ENCODE peak calls at places on chromosomes 3 and 15, in six cellular contexts. M, C, K, J, H and S are unnamed samples.

GRCh38 chr15:89293012-89293411 is 41.6 kb downstream of the POLG start:
- DNase-seq in M (no peak), C (no peak), K (no peak), J (no peak), H (no peak), S (no peak)

GRCh38 chr15:101009176-101009575 is 90.0 kb downstream of the LRRK1 start:
- DNase-seq in M (no peak), C (no peak), K (no peak), J (no peak), H (no peak), S (no peak)

GRCh38 chr3:39937874-39938273 is 128.5 kb downstream of the MYRIP start:
- DNase-seq in M (no peak), C (no peak), K (no peak), J (no peak), H (no peak), S (no peak)

GRCh38 chr15:78766041-78766440 is 45.2 kb downstream of the ADAMTS7 start:
- DNase-seq in M (no peak), C (no peak), K (peak), J (no peak), H (no peak), S (no peak)

GRCh38 chr15:89802231-89802928 is 12.3 kb downstream of the ANPEP start:
- DNase-seq in M (no peak), C (no peak), K (no peak), J (no peak), H (no peak), S (no peak)

GRCh38 chr3:126125341-126125740 is 41.4 kb upstream of the SLC41A3 start:
- DNase-seq in M (no peak), C (no peak), K (peak), J (no peak), H (no peak), S (no peak)

GRCh38 chr15:43150171-43150929 is 17.0 kb downstream of the TMEM62 start:
- DNase-seq in M (peak), C (peak), K (no peak), J (peak), H (peak), S (peak)

GRCh38 chr3:27209595-27210264 is 159.5 kb downstream of the NEK10 start:
- DNase-seq in M (no peak), C (no peak), K (no peak), J (no peak), H (no peak), S (no peak)

GRCh38 chr3:62007036-62007435 is 366.3 kb downstream of the FEZF2 start:
- DNase-seq in M (no peak), C (peak), K (no peak), J (peak), H (no peak), S (no peak)

GRCh38 chr3:157166559-157166958 is 6.6 kb upstream of the CCNL1 start:
- DNase-seq in M (no peak), C (no peak), K (no peak), J (no peak), H (no peak), S (no peak)

DNA sequence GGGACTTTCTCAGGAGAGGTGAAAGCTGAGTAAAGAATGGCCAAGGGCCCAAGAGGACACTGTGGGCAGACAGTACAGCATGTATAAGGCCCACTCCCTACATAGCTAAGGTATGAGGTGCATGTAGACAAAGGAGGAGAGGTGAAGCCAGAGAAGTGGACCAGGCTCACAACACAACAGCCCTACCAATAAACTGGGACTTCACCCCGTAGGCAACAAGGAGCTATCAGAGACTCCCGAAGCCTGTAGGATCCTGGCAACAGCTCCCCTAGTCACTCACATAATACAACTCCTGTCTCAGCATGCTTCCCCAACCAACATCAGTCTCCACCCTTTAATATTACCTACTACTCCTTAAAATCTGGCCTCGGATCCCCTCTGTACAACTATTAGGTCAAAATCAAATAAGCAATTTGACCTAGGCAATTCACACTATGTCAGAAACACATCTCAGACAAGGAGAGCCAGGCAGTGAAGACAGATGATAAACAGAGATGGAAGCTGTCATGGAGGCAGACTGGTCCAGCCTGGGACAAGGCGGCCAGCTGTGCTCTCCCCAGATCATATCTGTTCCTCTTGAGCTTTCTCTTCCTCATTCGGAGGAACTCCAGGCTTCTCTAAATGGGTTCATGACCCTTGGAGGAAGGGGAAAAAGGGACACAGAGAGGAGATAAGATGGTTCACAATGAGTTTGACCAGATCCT is 1.4 kb downstream of the XXYLT1 start:
- DNase-seq in M (no peak), C (no peak), K (peak), J (no peak), H (no peak), S (no peak)
- H3K4me3 ChIP-seq in M (peak), C (peak), K (no peak), J (peak), H (peak), S (peak)

DNA sequence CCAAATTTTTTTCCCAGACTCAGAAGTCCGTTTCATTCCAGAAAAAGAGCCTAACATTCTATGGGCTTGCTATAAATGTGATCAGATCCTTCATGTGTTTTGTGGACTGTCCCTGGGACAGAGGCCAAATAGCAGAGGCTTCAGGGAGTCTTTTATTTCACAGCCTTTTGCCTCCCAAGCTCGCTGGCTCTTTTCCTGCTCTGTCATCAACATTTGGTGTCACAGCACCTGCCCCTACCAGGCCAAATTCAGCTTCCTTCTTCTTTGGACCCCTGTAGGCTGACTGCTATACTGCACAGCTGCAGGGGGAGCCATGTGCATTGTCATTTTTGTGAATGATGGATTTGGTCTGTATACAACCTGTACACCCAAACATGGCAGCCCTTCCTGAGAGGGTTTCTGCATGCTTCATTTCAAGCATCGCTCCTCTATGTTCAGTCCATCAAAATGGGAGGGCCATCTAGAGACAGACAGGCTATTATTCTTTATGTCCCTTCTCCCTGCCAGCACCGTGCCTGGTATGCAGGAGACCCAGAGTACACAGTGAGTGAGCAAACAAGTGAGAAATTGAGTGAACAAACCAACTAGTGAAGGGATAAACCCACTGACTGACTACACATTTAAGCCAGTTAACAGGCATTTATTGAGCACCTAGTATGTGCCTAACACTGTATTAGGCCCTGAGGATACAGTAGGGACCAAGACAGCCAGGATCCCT is 17.9 kb upstream of the RPP14 start:
- DNase-seq in M (no peak), C (no peak), K (no peak), J (no peak), H (no peak), S (no peak)
- TF ChIP-seq CTCF in M (peak), C (peak), K (no peak), J (no peak), H (peak), S (no peak)

GRCh38 chr3:53103566-53104296 is 26.5 kb downstream of the RFT1 start:
- DNase-seq in M (peak), C (no peak), K (no peak), J (no peak), H (peak), S (no peak)

GRCh38 chr3:53101956-53102355 is 28.3 kb downstream of the RFT1 start:
- DNase-seq in M (no peak), C (no peak), K (no peak), J (no peak), H (no peak), S (no peak)

GRCh38 chr3:53100818-53101466 is 29.3 kb downstream of the RFT1 start:
- DNase-seq in M (no peak), C (no peak), K (no peak), J (no peak), H (no peak), S (no peak)

GRCh38 chr3:53104762-53105161 is 25.5 kb downstream of the RFT1 start:
- DNase-seq in M (no peak), C (no peak), K (no peak), J (no peak), H (no peak), S (no peak)

GRCh38 chr3:53102601-53103147 is 27.6 kb downstream of the RFT1 start:
- DNase-seq in M (no peak), C (no peak), K (no peak), J (no peak), H (no peak), S (no peak)
- H3K4me3 ChIP-seq in M (no peak), C (no peak), K (no peak), J (no peak), H (no peak), S (no peak)

GRCh38 chr3:36077320-36077719 is 303.0 kb upstream of the STAC start:
- DNase-seq in M (no peak), C (no peak), K (no peak), J (no peak), H (no peak), S (no peak)

GRCh38 chr3:36075491-36075890 is 304.8 kb upstream of the STAC start:
- DNase-seq in M (peak), C (peak), K (no peak), J (peak), H (peak), S (no peak)
- TF ChIP-seq CTCF in M (no peak), C (no peak), K (no peak), J (no peak), H (no peak), S (no peak)